ENCODE peak calls at places on chromosomes 11 and 22, in eight cellular contexts. J is hepatocyte, Q is HCT116, X is neural progenitor cell, V is PC-3, Y is MM.1S, S is OCI-LY7, N is SK-N-SH. H is an unnamed sample.

GRCh38 chr11:40185793-40186192 is 1273.7 kb downstream of the LRRC4C start:
- DNase-seq in S (no peak), Y (no peak), V (no peak), Q (no peak), X (peak), N (no peak), J (no peak), H (no peak)

GRCh38 chr11:120128392-120129172 is 9.3 kb downstream of the TRIM29 start:
- DNase-seq in N (no peak), V (peak), Y (no peak), X (no peak), Q (no peak), S (no peak), J (peak), H (no peak)

GRCh38 chr11:130315354-130315970 is 745 bp upstream of the ZBTB44 start:
- DNase-seq in V (no peak), S (peak), Q (no peak), X (peak), J (peak), Y (peak), N (peak), H (peak)

GRCh38 chr11:63560506-63561179 is 2.5 kb downstream of the PLAAT2 start:
- DNase-seq in V (peak), N (no peak), Q (no peak), Y (no peak), J (no peak), S (no peak), X (no peak), H (no peak)

GRCh38 chr11:3203221-3204043 is 15.2 kb downstream of the MRGPRG start:
- DNase-seq in Y (no peak), Q (no peak), X (peak), V (peak), S (no peak), N (peak), J (peak), H (peak)

GRCh38 chr11:86041975-86042378 is 26.9 kb downstream of the PICALM start:
- DNase-seq in Q (peak), S (peak), N (peak), V (peak), X (peak), Y (peak), J (peak), H (peak)

GRCh38 chr11:78332174-78332866 is 85.3 kb downstream of the GAB2 start:
- DNase-seq in N (no peak), V (no peak), J (no peak), Y (no peak), X (no peak), S (no peak), Q (no peak), H (no peak)

GRCh38 chr11:110491577-110492352 is 62.0 kb downstream of the FDX1 start:
- DNase-seq in V (no peak), Y (no peak), S (no peak), N (no peak), J (peak), X (no peak), Q (no peak), H (no peak)

GRCh38 chr22:20595461-20595860 is 88.1 kb downstream of the MED15 start:
- DNase-seq in X (no peak), Q (no peak), V (no peak), S (no peak), J (no peak), N (no peak), Y (no peak), H (no peak)

GRCh38 chr11:117179048-117179999 is 781 bp downstream of the SIDT2 start:
- DNase-seq in V (peak), N (no peak), J (peak), X (peak), Q (no peak), Y (peak), S (peak), H (no peak)

GRCh38 chr22:31248138-31248745 is 36.1 kb downstream of the LIMK2 start:
- DNase-seq in Q (no peak), J (peak), N (peak), Y (peak), X (peak), S (peak), V (peak), H (peak)

GRCh38 chr22:24120029-24120428 is 61.3 kb upstream of the SUSD2 start:
- DNase-seq in J (no peak), S (no peak), V (no peak), Y (no peak), X (no peak), N (no peak), Q (no peak), H (no peak)

GRCh38 chr11:10443721-10444120 is 11.3 kb upstream of the AMPD3 start:
- DNase-seq in Y (no peak), J (no peak), S (no peak), X (no peak), Q (no peak), V (no peak), N (no peak), H (no peak)

GRCh38 chr11:85170184-85170583 is 457.0 kb downstream of the DLG2 start:
- DNase-seq in X (no peak), Q (peak), Y (no peak), J (peak), V (peak), N (no peak), S (no peak), H (peak)

GRCh38 chr11:1573077-1573846 is 1.2 kb upstream of the DUSP8 start:
- DNase-seq in S (no peak), N (peak), X (no peak), Q (no peak), V (no peak), Y (no peak), J (no peak), H (no peak)

GRCh38 chr11:3086671-3087150 is 29.5 kb upstream of the CARS1 start:
- DNase-seq in Q (no peak), X (no peak), V (no peak), N (no peak), J (no peak), S (no peak), Y (no peak), H (no peak)

GRCh38 chr11:106278391-106278790 is 200.9 kb downstream of the AASDHPPT start:
- DNase-seq in Q (no peak), J (no peak), Y (no peak), X (no peak), V (no peak), S (no peak), N (no peak), H (no peak)

GRCh38 chr11:44178381-44178780 is 82.9 kb downstream of the EXT2 start:
- DNase-seq in S (no peak), Y (no peak), J (peak), X (peak), N (no peak), Q (no peak), V (no peak), H (peak)

GRCh38 chr11:101509911-101510310 is 73.9 kb downstream of the TRPC6 start:
- DNase-seq in J (peak), V (no peak), N (no peak), S (no peak), X (no peak), Y (no peak), Q (no peak), H (no peak)

GRCh38 chr11:11789735-11790369 is 51.9 kb upstream of the USP47 start:
- DNase-seq in J (peak), Q (no peak), S (peak), Y (no peak), X (peak), N (peak), V (peak), H (peak)

GRCh38 chr22:19962909-19963806 is 21.5 kb upstream of the TXNRD2 start:
- DNase-seq in N (no peak), X (no peak), J (peak), V (peak), Y (no peak), S (no peak), Q (peak), H (peak)

GRCh38 chr11:113587318-113587739 is 112.1 kb upstream of the DRD2 start:
- DNase-seq in J (no peak), X (no peak), Y (no peak), Q (no peak), V (peak), N (no peak), S (no peak), H (no peak)

GRCh38 chr11:86938900-86939880 is 16.0 kb downstream of the FZD4 start:
- DNase-seq in S (peak), J (peak), Y (peak), Q (peak), V (peak), N (peak), X (peak), H (peak)

GRCh38 chr22:36617694-36618522 is 85.6 kb downstream of the CACNG2 start:
- DNase-seq in Q (no peak), Y (no peak), N (no peak), S (no peak), J (no peak), X (no peak), V (no peak), H (no peak)

GRCh38 chr11:7900686-7901085 is 30.4 kb downstream of the OR10A6 start:
- DNase-seq in S (no peak), Q (no peak), V (peak), X (no peak), N (no peak), J (no peak), Y (no peak), H (no peak)

GRCh38 chr11:60077216-60077817 is 11.1 kb upstream of the MS4A2 start:
- DNase-seq in N (no peak), S (no peak), V (no peak), Q (no peak), X (no peak), J (no peak), Y (no peak), H (no peak)

GRCh38 chr22:24440718-24441405 is 13.5 kb downstream of the ADORA2A start:
- DNase-seq in J (no peak), Q (no peak), S (no peak), X (no peak), V (no peak), N (peak), Y (no peak), H (no peak)

GRCh38 chr22:39135092-39135896 is 17.2 kb downstream of the CBX7 start:
- DNase-seq in N (peak), V (peak), S (peak), Q (peak), Y (no peak), J (peak), X (peak), H (peak)

GRCh38 chr11:62005231-62005661 is 37.8 kb upstream of the FTH1 start:
- DNase-seq in V (no peak), X (no peak), Y (no peak), S (no peak), J (no peak), Q (no peak), N (no peak), H (no peak)

GRCh38 chr22:19824197-19825015 is 30.3 kb downstream of the GNB1L start:
- DNase-seq in J (peak), V (no peak), Q (no peak), X (no peak), Y (no peak), S (no peak), N (no peak), H (no peak)

GRCh38 chr11:33692013-33692504 is 8.6 kb downstream of the C11orf91 start:
- DNase-seq in X (peak), N (no peak), Y (no peak), V (peak), J (peak), S (no peak), Q (peak), H (no peak)

GRCh38 chr11:19735512-19735911 is 22.9 kb downstream of the NAV2 start:
- DNase-seq in Y (no peak), X (no peak), J (no peak), S (no peak), Q (no peak), V (no peak), N (no peak), H (no peak)

GRCh38 chr11:118287006-118287405 is 17.5 kb upstream of the CD3E start:
- DNase-seq in Q (no peak), X (no peak), Y (no peak), S (no peak), N (no peak), V (peak), J (peak), H (no peak)

GRCh38 chr11:64400096-64400495 is 41.1 kb downstream of the RPS6KA4 start:
- DNase-seq in Y (no peak), J (no peak), V (peak), N (no peak), X (no peak), S (no peak), Q (no peak), H (no peak)

GRCh38 chr22:37753746-37754145 is 54.0 kb upstream of the GCAT start:
- DNase-seq in X (no peak), V (peak), S (no peak), Q (no peak), J (no peak), Y (no peak), N (no peak), H (no peak)

GRCh38 chr11:34855754-34856095 is 60.5 kb downstream of the APIP start:
- DNase-seq in J (no peak), Q (no peak), S (no peak), V (no peak), X (no peak), N (no peak), Y (no peak), H (peak)
- TF ChIP-seq CTCF in J (no peak), Q (peak), S (peak), V (no peak), X (no peak), N (no peak), Y (no peak), H (peak)

GRCh38 chr22:35551549-35552177 is 11.0 kb downstream of the RASD2 start:
- DNase-seq in Q (no peak), S (no peak), N (no peak), X (no peak), Y (no peak), V (no peak), J (no peak), H (no peak)

GRCh38 chr22:35553341-35553740 is 12.7 kb downstream of the RASD2 start:
- DNase-seq in Y (no peak), N (no peak), V (no peak), Q (no peak), S (no peak), X (no peak), J (no peak), H (no peak)

GRCh38 chr22:35552186-35552842 is 11.7 kb downstream of the RASD2 start:
- DNase-seq in Q (peak), Y (peak), X (peak), V (peak), S (peak), N (peak), J (peak), H (peak)

GRCh38 chr22:35554297-35554845 is 13.7 kb downstream of the RASD2 start:
- DNase-seq in N (no peak), Y (no peak), V (no peak), J (no peak), S (no peak), Q (no peak), X (no peak), H (no peak)

GRCh38 chr22:35552846-35553245 is 12.2 kb downstream of the RASD2 start:
- DNase-seq in V (no peak), N (no peak), X (no peak), Q (no peak), J (no peak), S (no peak), Y (no peak), H (no peak)
- H3K4me2 ChIP-seq in V (no peak), N (no peak), X (no peak), Q (peak), J (no peak), S (peak), Y (peak), H (no peak)

GRCh38 chr11:66183581-66184048 is 84.8 kb upstream of the RAB1B start:
- DNase-seq in J (no peak), Q (no peak), Y (no peak), V (peak), S (peak), X (no peak), N (no peak), H (peak)
- TF ChIP-seq EZH2phosphoT487 in J (no peak), Q (no peak), Y (no peak), V (no peak), S (no peak), X (no peak), N (no peak), H (no peak)

GRCh38 chr11:15988693-15989231 is 367.6 kb downstream of the SOX6 start:
- DNase-seq in N (peak), Q (peak), J (no peak), Y (no peak), S (no peak), X (peak), V (no peak), H (peak)
- TF ChIP-seq CTCF in N (peak), Q (peak), J (no peak), Y (no peak), S (no peak), X (peak), V (peak), H (peak)

GRCh38 chr22:21741790-21742189 is 6.2 kb upstream of the YPEL1 start:
- DNase-seq in V (no peak), Q (no peak), Y (no peak), J (no peak), X (no peak), S (no peak), N (no peak), H (no peak)
- H3K4me2 ChIP-seq in V (no peak), Q (no peak), Y (no peak), J (no peak), X (no peak), S (no peak), N (no peak), H (no peak)

DNA sequence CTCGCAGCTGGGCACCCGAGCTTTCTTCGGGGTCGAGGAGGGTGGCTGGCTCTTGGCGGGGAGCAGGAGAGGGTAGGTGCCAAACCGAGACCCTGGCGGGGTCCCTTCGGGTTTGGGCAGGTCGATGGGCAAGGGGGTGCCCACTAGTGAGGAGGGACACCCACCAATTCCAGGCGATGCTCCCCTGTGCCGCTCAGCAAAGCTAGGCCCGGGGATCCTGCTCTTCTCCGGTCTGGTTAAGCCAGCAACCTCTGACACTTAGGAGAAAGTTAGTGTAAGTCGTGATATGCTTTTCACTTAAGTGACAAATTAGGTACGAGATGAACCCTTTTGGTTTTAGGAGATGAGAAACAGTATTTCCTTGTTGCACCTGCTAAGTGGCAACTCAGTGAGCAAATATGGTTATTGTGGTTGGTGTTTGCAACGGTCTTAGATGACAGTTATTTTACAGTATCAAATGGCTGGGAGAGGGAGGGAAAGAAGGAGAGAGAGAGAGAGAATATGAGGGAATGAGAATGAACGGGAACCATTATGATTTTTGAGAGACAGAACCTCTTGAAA is 565 bp downstream of the NUCB2 start:
- DNase-seq in J (peak), V (peak), Q (no peak), N (no peak), S (peak), X (no peak), Y (peak), H (peak)
- TF ChIP-seq EZH2phosphoT487 in J (no peak), V (no peak), Q (no peak), N (no peak), S (no peak), X (no peak), Y (no peak), H (no peak)

GRCh38 chr11:99066609-99067008 is 45.9 kb downstream of the CNTN5 start:
- DNase-seq in J (no peak), V (no peak), S (no peak), N (no peak), Q (no peak), Y (no peak), X (peak), H (peak)

GRCh38 chr11:99068832-99069231 is 48.1 kb downstream of the CNTN5 start:
- DNase-seq in Q (no peak), X (no peak), S (no peak), Y (peak), J (no peak), N (no peak), V (peak), H (no peak)

DNA sequence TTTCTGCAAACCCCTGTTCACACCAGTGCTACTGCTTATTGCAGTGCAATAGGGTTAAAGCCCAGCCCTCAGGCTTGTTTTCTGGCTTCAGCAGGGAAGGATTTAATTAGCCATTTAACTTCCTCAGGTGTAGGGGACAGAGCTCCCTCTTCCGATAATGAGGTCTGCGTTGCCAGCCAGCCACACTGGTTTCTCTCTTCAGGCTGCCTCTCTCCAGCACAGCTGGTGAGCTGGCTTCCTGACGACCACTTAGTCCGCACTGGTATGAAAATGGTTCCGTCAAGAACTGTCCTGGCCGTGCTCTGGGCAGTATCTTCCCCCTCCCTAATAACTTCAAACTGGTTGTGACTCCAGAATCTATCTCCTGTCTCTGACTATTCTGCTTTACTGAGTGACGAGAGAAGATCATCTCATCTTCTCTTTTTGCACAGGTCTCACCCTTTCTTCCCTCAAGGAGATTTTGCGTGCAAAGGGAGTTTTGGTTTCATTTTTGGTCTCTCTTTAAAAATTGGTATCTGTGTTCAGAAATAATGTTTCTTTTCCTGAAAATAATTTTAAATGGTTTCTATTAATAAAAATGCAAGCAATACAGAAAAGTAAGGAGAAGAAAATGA is 49.2 kb downstream of the CNTN5 start:
- DNase-seq in Q (no peak), J (peak), V (peak), X (peak), N (no peak), S (no peak), Y (peak), H (peak)
- TF ChIP-seq CTCF in Q (no peak), J (no peak), V (peak), X (peak), N (no peak), S (no peak), Y (peak), H (no peak)

DNA sequence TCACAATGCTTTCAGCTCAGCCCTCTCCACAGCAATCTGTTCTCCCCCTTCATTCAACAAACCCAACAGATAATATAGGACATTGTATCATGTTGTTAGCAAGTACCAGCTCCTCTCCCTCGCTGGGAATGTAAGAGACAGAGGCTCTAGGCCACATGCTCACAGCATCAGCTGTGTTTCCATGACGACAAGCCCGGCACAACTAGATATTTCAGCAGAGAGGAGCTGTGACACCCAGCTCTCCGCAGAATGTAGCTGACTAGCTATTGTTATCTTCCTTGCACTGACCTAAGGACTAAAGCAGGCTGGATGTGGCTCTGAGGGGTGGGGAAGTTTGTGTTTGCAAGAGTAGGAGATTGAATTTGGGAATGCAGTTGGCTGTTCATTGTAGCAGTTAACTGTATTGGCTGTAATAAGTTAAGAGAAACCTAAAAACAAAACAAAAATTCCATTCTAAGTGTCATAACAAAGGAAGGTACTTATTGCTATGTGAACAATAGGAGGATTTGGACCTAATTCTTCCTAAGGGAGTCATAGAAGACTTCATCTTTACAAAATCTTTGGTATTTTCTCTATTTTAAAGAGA is 28.0 kb upstream of the RRAS2 start:
- DNase-seq in J (peak), S (no peak), Q (no peak), N (peak), V (no peak), Y (no peak), X (peak), H (peak)
- H3K4me2 ChIP-seq in J (no peak), S (no peak), Q (no peak), N (peak), V (no peak), Y (no peak), X (peak), H (no peak)

GRCh38 chr11:46427364-46427763 is 35.8 kb upstream of the CHRM4 start:
- DNase-seq in J (no peak), N (no peak), X (no peak), S (no peak), V (no peak), Y (no peak), Q (no peak), H (peak)
- TF ChIP-seq EZH2phosphoT487 in J (no peak), N (no peak), X (no peak), S (no peak), V (no peak), Y (no peak), Q (no peak), H (no peak)